ENCODE peak calls at places on chromosomes 11 and 22, in eight cellular contexts. H, R, A, D, W, S, P and O are unnamed samples.

GRCh38 chr11:76322593-76323341 is 58.2 kb downstream of the THAP12 start:
- DNase-seq in H (no peak), R (no peak), A (no peak), D (peak; percentile 32), W (no peak), S (no peak), P (no peak), O (no peak)

GRCh38 chr11:100469835-100470234 is 217.3 kb upstream of the ARHGAP42 start:
- DNase-seq in H (no peak), R (no peak), A (no peak), D (no peak), W (no peak), S (no peak), P (no peak), O (no peak)

GRCh38 chr22:43884600-43885318 is 7.1 kb downstream of the PNPLA5 start:
- DNase-seq in H (peak; percentile 38), R (peak; percentile 21), A (no peak), D (peak; percentile 58), W (peak; percentile 54), S (peak; percentile 27), P (peak; percentile 49), O (peak; percentile 79)

GRCh38 chr11:4881860-4882500 is at the start of gene OR51T1:
- DNase-seq in H (no peak), R (no peak), A (no peak), D (no peak), W (no peak), S (no peak), P (peak; percentile 31), O (peak; percentile 33)

GRCh38 chr22:45526768-45527360 is 24.2 kb downstream of the FBLN1 start:
- DNase-seq in H (no peak), R (no peak), A (no peak), D (no peak), W (no peak), S (no peak), P (peak; percentile 86), O (no peak)

GRCh38 chr22:18955696-18956095 is 19.6 kb upstream of the PRODH start:
- DNase-seq in H (no peak), R (no peak), A (no peak), D (no peak), W (no peak), S (no peak), P (no peak), O (no peak)

GRCh38 chr11:117458275-117459120 is 130.8 kb downstream of the CEP164 start:
- DNase-seq in H (no peak), R (peak; percentile 70), A (no peak), D (no peak), W (peak; percentile 50), S (no peak), P (no peak), O (no peak)

GRCh38 chr11:3000032-3000961 is 8.2 kb upstream of the NAP1L4 start:
- DNase-seq in H (peak; percentile 76), R (peak; percentile 95), A (peak; percentile 88), D (peak; percentile 78), W (peak; percentile 97), S (peak; percentile 30), P (peak; percentile 53), O (no peak)

GRCh38 chr11:64848779-64849599 is 4.5 kb upstream of the CDC42BPG start:
- DNase-seq in H (no peak), R (no peak), A (no peak), D (no peak), W (no peak), S (no peak), P (no peak), O (no peak)

GRCh38 chr11:122367809-122368231 is 251.8 kb upstream of the BLID start:
- DNase-seq in H (peak; percentile 38), R (peak; percentile 81), A (no peak), D (peak; percentile 59), W (peak; percentile 67), S (no peak), P (peak; percentile 45), O (peak; percentile 7)

GRCh38 chr11:7597620-7598019 is 75.7 kb downstream of the CYB5R2 start:
- DNase-seq in H (no peak), R (peak; percentile 89), A (peak; percentile 87), D (no peak), W (peak; percentile 96), S (no peak), P (no peak), O (no peak)

GRCh38 chr11:78666675-78667129 is 92.0 kb upstream of the NARS2 start:
- DNase-seq in H (no peak), R (no peak), A (peak; percentile 7), D (peak; percentile 51), W (no peak), S (no peak), P (peak; percentile 72), O (no peak)

GRCh38 chr22:49199224-49199623 is 628.4 kb downstream of the BRD1 start:
- DNase-seq in H (no peak), R (no peak), A (peak; percentile 53), D (no peak), W (no peak), S (peak; percentile 2), P (no peak), O (no peak)

GRCh38 chr22:47198801-47199251 is 436.4 kb downstream of the TBC1D22A start:
- DNase-seq in H (no peak), R (no peak), A (peak; percentile 68), D (no peak), W (no peak), S (no peak), P (no peak), O (no peak)

GRCh38 chr22:47200273-47201051 is 438.0 kb downstream of the TBC1D22A start:
- DNase-seq in H (no peak), R (no peak), A (peak; percentile 80), D (peak; percentile 19), W (no peak), S (no peak), P (peak; percentile 6), O (no peak)

GRCh38 chr22:47197735-47198500 is 435.5 kb downstream of the TBC1D22A start:
- DNase-seq in H (no peak), R (no peak), A (peak; percentile 80), D (no peak), W (no peak), S (no peak), P (no peak), O (no peak)

GRCh38 chr22:47199949-47200272 is 437.5 kb downstream of the TBC1D22A start:
- DNase-seq in H (no peak), R (no peak), A (no peak), D (no peak), W (no peak), S (no peak), P (no peak), O (no peak)

GRCh38 chr22:47199261-47199948 is 437.0 kb downstream of the TBC1D22A start:
- DNase-seq in H (no peak), R (no peak), A (peak; percentile 85), D (no peak), W (no peak), S (no peak), P (no peak), O (no peak)
- TF ChIP-seq CTCF in H (no peak), R (no peak), A (no peak), D (no peak), W (no peak), S (no peak), P (no peak), O (no peak)

GRCh38 chr11:102812188-102812587 is 14.2 kb upstream of the MMP1 start:
- DNase-seq in H (no peak), R (peak; percentile 73), A (no peak), D (no peak), W (peak; percentile 41), S (no peak), P (no peak), O (no peak)

GRCh38 chr11:102807921-102808320 is 10.0 kb upstream of the MMP1 start:
- DNase-seq in H (no peak), R (no peak), A (no peak), D (peak; percentile 32), W (peak; percentile 50), S (no peak), P (peak; percentile 21), O (peak; percentile 41)

GRCh38 chr11:102806296-102806695 is 8.3 kb upstream of the MMP1 start:
- DNase-seq in H (no peak), R (no peak), A (no peak), D (peak; percentile 80), W (no peak), S (no peak), P (no peak), O (no peak)

GRCh38 chr11:102813484-102813883 is 15.5 kb upstream of the MMP1 start:
- DNase-seq in H (no peak), R (peak; percentile 77), A (no peak), D (no peak), W (peak; percentile 79), S (no peak), P (no peak), O (no peak)

DNA sequence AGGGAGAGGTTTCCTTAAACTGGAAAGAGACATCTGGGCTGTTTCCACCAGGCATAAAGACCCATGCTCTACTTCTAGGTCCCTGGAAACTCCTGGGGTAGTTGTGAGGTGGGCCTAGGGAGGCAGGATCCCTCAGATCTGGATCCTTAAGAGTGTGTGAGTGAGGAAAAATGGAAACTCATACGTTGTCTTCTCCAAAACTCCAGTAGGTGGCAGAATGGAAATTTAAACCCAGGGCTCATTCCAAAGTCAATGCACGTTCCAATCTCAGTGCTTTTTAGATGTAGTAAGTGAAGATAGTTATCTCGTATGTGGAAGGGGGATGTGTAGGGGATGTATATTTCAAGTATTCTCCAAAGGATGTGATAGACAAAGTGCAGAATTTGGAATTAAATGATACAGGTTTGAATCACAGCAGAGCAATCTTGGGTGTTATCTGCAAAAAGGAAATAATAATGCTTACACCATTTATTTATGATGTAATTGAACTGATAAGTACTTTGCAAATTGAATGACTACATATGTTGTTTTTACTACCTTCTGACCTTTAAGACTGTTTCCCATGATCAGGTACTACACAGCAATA is 13.1 kb upstream of the MMP1 start:
- DNase-seq in H (no peak), R (peak; percentile 67), A (no peak), D (peak; percentile 24), W (peak; percentile 58), S (no peak), P (peak; percentile 38), O (no peak)
- TF ChIP-seq CTCF in H (no peak), R (peak; percentile 58), A (no peak), D (peak; percentile 52), W (peak; percentile 72), S (no peak), P (peak; percentile 66), O (peak; percentile 47)

DNA sequence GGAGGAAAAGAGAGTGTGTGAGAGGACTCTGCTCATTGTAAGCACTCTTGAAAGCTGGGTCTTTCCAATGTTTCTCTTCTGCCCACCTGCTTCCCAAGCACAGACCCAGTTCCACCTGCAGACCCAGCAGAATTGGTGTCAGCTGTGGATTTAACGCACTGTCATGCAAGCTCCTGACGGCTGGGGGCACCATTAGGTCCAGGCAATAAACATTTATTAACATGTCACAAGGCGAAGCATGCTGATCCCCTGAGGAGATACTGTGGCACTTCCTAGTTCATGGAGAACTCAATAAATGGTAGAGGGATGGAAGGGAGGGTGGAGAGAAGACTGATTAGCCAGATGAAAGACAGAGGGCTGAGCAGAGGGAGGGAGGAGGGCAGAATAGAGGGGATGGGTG is 68.3 kb upstream of the TSPAN18 start:
- DNase-seq in H (no peak), R (peak; percentile 17), A (no peak), D (peak; percentile 34), W (peak; percentile 10), S (no peak), P (no peak), O (peak; percentile 32)
- TF ChIP-seq CTCF in H (peak; percentile 9), R (peak; percentile 21), A (no peak), D (peak; percentile 47), W (no peak), S (no peak), P (no peak), O (peak; percentile 28)

GRCh38 chr11:31045335-31045734 is 324.2 kb downstream of the DCDC1 start:
- DNase-seq in H (no peak), R (peak; percentile 15), A (no peak), D (peak; percentile 14), W (peak; percentile 9), S (no peak), P (peak; percentile 7), O (no peak)
- TF ChIP-seq CTCF in H (no peak), R (no peak), A (no peak), D (peak; percentile 17), W (no peak), S (no peak), P (peak; percentile 20), O (peak; percentile 39)